ENCODE peak calls at places on chromosome 14, in four cellular contexts. S, J, C and Q are unnamed samples.
A peak's percentile ranks its signal among the peaks of the same experiment; 100 is the strongest.

GRCh38 chr14:36515105-36515593 is 4.9 kb downstream of the NKX2-1 start:
- DNase-seq in S (no peak), J (no peak), C (no peak), Q (no peak)

GRCh38 chr14:30706704-30707103 is 84.6 kb downstream of the SCFD1 start:
- DNase-seq in S (no peak), J (no peak), C (no peak), Q (no peak)

GRCh38 chr14:90674043-90674670 is 142.1 kb downstream of the TTC7B start:
- DNase-seq in S (no peak), J (no peak), C (no peak), Q (no peak)

GRCh38 chr14:78764645-78765044 is 594.5 kb downstream of the NRXN3 start:
- DNase-seq in S (no peak), J (peak; percentile 17), C (no peak), Q (no peak)

GRCh38 chr14:30131698-30132097 is 204.1 kb upstream of the PRKD1 start:
- DNase-seq in S (no peak), J (no peak), C (no peak), Q (no peak)

GRCh38 chr14:85764809-85765208 is 234.9 kb downstream of the FLRT2 start:
- DNase-seq in S (no peak), J (no peak), C (no peak), Q (no peak)

GRCh38 chr14:64838656-64839055 is 41.1 kb downstream of the SPTB start:
- DNase-seq in S (no peak), J (no peak), C (no peak), Q (no peak)

GRCh38 chr14:101276309-101277091 is 284.8 kb upstream of the DIO3 start:
- DNase-seq in S (no peak), J (no peak), C (no peak), Q (no peak)

GRCh38 chr14:53714495-53715389 is 241.9 kb downstream of the BMP4 start:
- DNase-seq in S (no peak), J (no peak), C (no peak), Q (no peak)

GRCh38 chr14:85296466-85297210 is 233.3 kb upstream of the FLRT2 start:
- DNase-seq in S (no peak), J (peak; percentile 83), C (no peak), Q (no peak)

GRCh38 chr14:35879654-35880249 is 53.6 kb downstream of the BRMS1L start:
- DNase-seq in S (no peak), J (peak; percentile 50), C (no peak), Q (no peak)

GRCh38 chr14:29941401-29941800 is 13.8 kb upstream of the PRKD1 start:
- DNase-seq in S (no peak), J (no peak), C (no peak), Q (no peak)

GRCh38 chr14:69372146-69372545 is 26.0 kb downstream of the ERH start:
- DNase-seq in S (no peak), J (no peak), C (no peak), Q (no peak)
- H3K4me1 ChIP-seq in S (no peaks in the 10 kb centered on the region), J (peaks cover 3% of the 10 kb centered on the region), C (no peaks in the 10 kb centered on the region), Q (no peaks in the 10 kb centered on the region)

GRCh38 chr14:99565383-99565782 is 38.6 kb downstream of the CCDC85C start:
- DNase-seq in S (no peak), J (no peak), C (no peak), Q (peak; percentile 84)
- H3K4me1 ChIP-seq in S (no peaks in the 10 kb centered on the region), J (no peaks in the 10 kb centered on the region), C (no peaks in the 10 kb centered on the region), Q (no peaks in the 10 kb centered on the region)

GRCh38 chr14:103540816-103541493 is 12.0 kb downstream of the TRMT61A start:
- DNase-seq in S (no peak), J (no peak), C (no peak), Q (peak; percentile 16)
- H3K4me1 ChIP-seq in S (no peaks in the 10 kb centered on the region), J (peaks cover 32% of the 10 kb centered on the region), C (no peaks in the 10 kb centered on the region), Q (no peaks in the 10 kb centered on the region)

GRCh38 chr14:72792051-72792788 is 101.7 kb downstream of the DPF3 start:
- DNase-seq in S (no peak), J (no peak), C (no peak), Q (no peak)

GRCh38 chr14:72788972-72789728 is 104.8 kb downstream of the DPF3 start:
- DNase-seq in S (no peak), J (no peak), C (no peak), Q (peak; percentile 17)

GRCh38 chr14:72796935-72797334 is 97.0 kb downstream of the DPF3 start:
- DNase-seq in S (no peak), J (no peak), C (no peak), Q (no peak)

GRCh38 chr14:72790887-72791566 is 102.9 kb downstream of the DPF3 start:
- DNase-seq in S (no peak), J (no peak), C (no peak), Q (peak; percentile 29)

DNA sequence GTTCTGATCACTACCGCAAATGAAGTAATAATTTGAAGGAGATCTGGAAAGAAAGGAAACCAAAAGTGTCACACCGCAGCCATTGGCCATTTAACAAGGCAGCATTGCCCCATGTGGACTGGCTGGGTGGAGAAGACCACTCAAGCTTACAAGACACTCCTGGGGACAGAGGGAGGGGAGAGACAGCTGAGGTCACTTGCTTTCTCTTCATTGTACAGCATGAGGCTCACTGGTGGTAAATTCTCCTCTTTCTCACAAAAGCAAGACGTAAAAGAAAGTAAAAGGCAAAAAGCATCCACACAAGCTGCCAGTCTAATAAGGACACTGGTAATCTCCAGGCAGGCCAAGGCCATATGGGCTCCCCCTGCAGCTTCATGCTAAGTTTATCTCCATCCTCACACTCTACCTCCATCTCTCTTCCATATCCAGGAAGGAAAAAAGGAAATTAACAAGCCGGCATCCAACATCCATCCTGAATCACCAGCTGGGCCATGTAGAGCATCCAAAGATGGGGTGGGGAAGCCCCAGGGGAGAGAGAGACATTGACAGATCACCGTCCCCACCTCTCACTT is 100.7 kb downstream of the DPF3 start:
- DNase-seq in S (no peak), J (no peak), C (no peak), Q (no peak)
- H3K4me1 ChIP-seq in S (no peaks in the 10 kb centered on the region), J (no peaks in the 10 kb centered on the region), C (no peaks in the 10 kb centered on the region), Q (no peaks in the 10 kb centered on the region)

DNA sequence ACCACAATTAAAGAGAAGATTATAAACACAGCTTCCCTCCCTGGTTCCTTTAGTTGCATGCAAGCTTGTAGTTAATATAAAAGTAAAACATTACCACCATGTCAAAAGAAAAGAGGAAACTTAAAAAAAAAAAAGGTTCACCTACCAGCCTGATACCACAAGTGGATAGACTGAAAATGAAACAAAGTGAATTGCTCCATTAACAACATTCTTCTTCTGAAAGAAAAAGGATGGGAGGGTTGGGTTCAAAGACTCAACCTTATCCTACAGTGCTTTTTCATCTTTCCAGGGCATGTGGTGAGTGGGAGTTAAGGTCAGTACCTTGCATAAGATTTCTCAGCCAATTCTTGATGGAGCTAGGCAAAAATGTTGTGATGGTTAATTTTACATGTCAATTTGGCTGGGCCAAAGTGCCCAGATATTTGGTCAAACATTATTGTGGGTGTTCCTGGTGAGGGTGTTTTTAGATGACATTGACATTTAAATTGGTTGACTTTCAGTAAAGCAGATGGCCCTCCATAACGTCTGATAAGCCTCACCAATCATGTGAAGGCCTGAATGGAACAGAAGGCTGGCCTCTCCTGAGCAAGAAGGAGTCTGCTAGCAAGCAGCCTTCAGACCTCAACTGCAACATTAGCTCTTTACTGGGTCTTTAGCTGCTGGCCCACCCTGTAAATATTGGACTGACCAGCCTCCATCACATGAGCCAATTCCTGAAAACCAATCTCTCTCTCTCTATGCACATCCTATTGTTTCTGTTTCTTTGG is 28.8 kb downstream of the VCPKMT start:
- DNase-seq in S (no peak), J (no peak), C (peak; percentile 61), Q (no peak)
- H3K4me1 ChIP-seq in S (peaks cover 87% of the 10 kb centered on the region), J (peaks cover 14% of the 10 kb centered on the region), C (peaks cover 88% of the 10 kb centered on the region), Q (no peaks in the 10 kb centered on the region)

GRCh38 chr14:93959239-93960107 is 16.9 kb downstream of the ASB2 start:
- DNase-seq in S (peak; percentile 95), J (peak; percentile 95), C (peak; percentile 90), Q (no peak)

GRCh38 chr14:93958567-93959238 is 17.7 kb downstream of the ASB2 start:
- DNase-seq in S (no peak), J (no peak), C (no peak), Q (no peak)

GRCh38 chr14:93956514-93957332 is 19.6 kb downstream of the ASB2 start:
- DNase-seq in S (no peak), J (no peak), C (no peak), Q (peak; percentile 29)

GRCh38 chr14:93957333-93957710 is 19.0 kb downstream of the ASB2 start:
- DNase-seq in S (no peak), J (no peak), C (no peak), Q (no peak)

DNA sequence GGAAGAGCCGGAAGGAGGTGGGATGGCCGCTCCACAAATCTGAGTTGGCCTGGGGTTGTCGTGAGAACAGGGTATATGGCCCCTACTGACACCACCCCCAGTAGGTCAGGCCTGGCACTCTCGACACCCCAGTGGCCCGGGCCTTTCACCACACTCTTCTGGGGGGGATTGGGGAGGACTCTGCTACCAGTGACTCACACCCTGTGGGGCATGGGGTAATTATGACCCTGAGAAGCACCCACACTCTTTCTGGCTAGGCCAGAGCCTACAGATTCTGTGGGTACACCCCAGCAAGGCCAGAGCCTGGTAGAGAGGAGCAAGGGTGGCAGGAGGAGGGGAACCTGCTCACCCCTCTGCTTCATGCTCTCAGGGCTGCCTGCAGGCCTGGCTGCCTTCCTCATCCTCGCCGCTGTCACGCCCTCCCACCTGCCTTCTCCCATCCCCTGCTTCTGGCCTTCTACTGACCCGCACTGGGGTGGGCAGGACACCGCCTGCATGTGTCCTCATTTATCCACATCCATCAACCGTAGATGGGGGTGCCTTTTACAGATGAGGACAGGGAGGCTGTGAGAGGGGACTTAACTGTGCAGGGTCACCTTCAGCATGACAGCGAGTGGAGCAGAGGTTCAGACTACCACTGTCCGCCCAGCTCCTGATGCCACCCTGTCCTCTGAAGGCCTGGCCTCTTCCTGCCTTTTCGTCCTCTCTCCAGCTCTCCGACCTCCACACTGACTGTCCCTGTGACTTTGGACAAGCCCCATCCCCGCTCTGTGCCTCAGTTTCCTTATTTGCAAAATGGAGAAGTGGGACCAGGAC is 18.4 kb downstream of the ASB2 start:
- DNase-seq in S (no peak), J (no peak), C (no peak), Q (no peak)
- H3K4me1 ChIP-seq in S (peaks cover 91% of the 10 kb centered on the region), J (peaks cover 13% of the 10 kb centered on the region), C (peaks cover 94% of the 10 kb centered on the region), Q (no peaks in the 10 kb centered on the region)

DNA sequence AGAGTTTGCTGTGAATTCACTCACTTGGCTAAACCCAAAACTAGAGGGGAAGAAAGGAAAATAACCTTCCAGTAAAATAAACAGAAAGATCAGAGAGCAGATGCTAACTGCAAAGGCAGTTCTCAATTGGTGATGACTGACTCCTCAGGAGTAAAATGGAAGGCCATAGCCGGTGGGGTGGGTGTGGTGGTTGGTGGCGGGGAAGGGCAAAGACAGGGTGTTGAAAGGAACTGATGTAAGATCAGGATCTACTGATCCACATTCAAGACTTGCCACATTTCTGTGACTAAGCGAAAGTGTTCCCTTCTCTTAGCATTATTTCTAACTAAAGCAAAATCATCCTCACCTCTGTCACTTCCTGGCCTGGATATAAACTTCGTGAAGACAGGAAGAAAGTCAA is 26.3 kb upstream of the TC2N start:
- DNase-seq in S (no peak), J (peak; percentile 15), C (no peak), Q (no peak)
- H3K4me1 ChIP-seq in S (peaks cover 55% of the 10 kb centered on the region), J (peaks cover 27% of the 10 kb centered on the region), C (peaks cover 58% of the 10 kb centered on the region), Q (no peaks in the 10 kb centered on the region)

GRCh38 chr14:61488417-61488816 is 167.0 kb downstream of the PRKCH start:
- DNase-seq in S (no peak), J (no peak), C (no peak), Q (no peak)
- H3K4me1 ChIP-seq in S (peaks cover 23% of the 10 kb centered on the region), J (peaks cover 30% of the 10 kb centered on the region), C (peaks cover 32% of the 10 kb centered on the region), Q (peaks cover 3% of the 10 kb centered on the region)